ENCODE peak calls at places on chromosomes 12 and 14, in ten cellular contexts. I, J, U, A, K, Z, P, V, L and H are unnamed samples.

GRCh38 chr14:102360388-102360787 is 2.3 kb downstream of the CINP start:
- DNase-seq in I (no peak), U (no peak), J (no peak), P (no peak), K (no peak), V (no peak), A (no peak), L (no peak), Z (no peak), H (no peak)

GRCh38 chr14:61511558-61511924 is 183.8 kb upstream of the HIF1A start:
- DNase-seq in V (no peak), J (no peak), P (no peak), K (no peak), I (no peak), A (no peak), L (no peak), U (no peak), Z (no peak), H (no peak)

GRCh38 chr12:89783321-89784060 is 74.9 kb upstream of the ATP2B1 start:
- DNase-seq in I (peak; percentile 90), Z (no peak), V (no peak), U (no peak), K (no peak), L (peak; percentile 67), P (peak; percentile 34), J (no peak), A (no peak), H (no peak)

GRCh38 chr12:100715976-100716657 is 78.5 kb upstream of the ANO4 start:
- DNase-seq in K (no peak), V (no peak), I (no peak), P (no peak), J (no peak), Z (peak; percentile 67), L (no peak), A (no peak), U (peak; percentile 23), H (no peak)

GRCh38 chr12:75709474-75709873 is 198.1 kb upstream of the KRR1 start:
- DNase-seq in K (no peak), U (no peak), A (no peak), V (no peak), L (no peak), P (no peak), Z (no peak), I (no peak), J (no peak), H (no peak)

GRCh38 chr14:77838756-77839565 is 39.1 kb downstream of the ADCK1 start:
- DNase-seq in Z (no peak), A (no peak), V (no peak), U (no peak), J (no peak), L (no peak), K (no peak), P (no peak), I (no peak), H (no peak)

GRCh38 chr12:76586764-76587395 is 27.3 kb upstream of the OSBPL8 start:
- DNase-seq in V (no peak), U (peak; percentile 23), P (no peak), J (peak; percentile 28), K (peak; percentile 2), L (peak; percentile 67), A (peak; percentile 56), I (peak; percentile 38), Z (no peak), H (peak; percentile 35)

GRCh38 chr12:57430117-57430930 is 519 bp downstream of the R3HDM2 start:
- DNase-seq in V (no peak), J (no peak), U (no peak), I (peak; percentile 80), Z (peak; percentile 97), L (peak; percentile 34), K (peak; percentile 4), P (peak; percentile 62), A (peak; percentile 66), H (no peak)

GRCh38 chr14:81625343-81625742 is 91.7 kb upstream of the SEL1L start:
- DNase-seq in L (no peak), I (peak; percentile 67), A (peak; percentile 34), P (no peak), U (peak; percentile 57), J (peak; percentile 28), Z (peak; percentile 36), K (no peak), V (no peak), H (no peak)

GRCh38 chr14:56196274-56196673 is 78.1 kb downstream of the PELI2 start:
- DNase-seq in J (no peak), I (no peak), Z (no peak), L (peak; percentile 74), V (no peak), K (no peak), U (no peak), A (peak; percentile 21), P (no peak), H (no peak)

GRCh38 chr12:21239866-21240265 is 94.9 kb downstream of the SLCO1A2 start:
- DNase-seq in L (no peak), V (no peak), I (no peak), A (no peak), J (no peak), P (no peak), U (no peak), K (no peak), Z (no peak), H (no peak)

GRCh38 chr12:31029916-31030562 is 43.6 kb upstream of the DDX11 start:
- DNase-seq in I (peak; percentile 64), J (no peak), K (no peak), P (peak; percentile 80), V (no peak), A (peak; percentile 39), U (no peak), L (no peak), Z (no peak), H (no peak)

GRCh38 chr14:54815016-54815415 is 87.6 kb downstream of the GCH1 start:
- DNase-seq in J (no peak), L (peak; percentile 20), U (no peak), Z (no peak), I (no peak), V (no peak), A (no peak), P (no peak), K (no peak), H (no peak)

GRCh38 chr12:118746176-118746575 is 235.2 kb upstream of the SRRM4 start:
- DNase-seq in J (no peak), I (no peak), L (no peak), A (peak; percentile 26), Z (no peak), V (no peak), P (no peak), U (no peak), K (no peak), H (no peak)

GRCh38 chr12:71018682-71019081 is 98.1 kb upstream of the PTPRR start:
- DNase-seq in L (no peak), V (no peak), I (no peak), K (no peak), U (no peak), J (no peak), P (no peak), A (no peak), Z (no peak), H (no peak)

GRCh38 chr12:132700212-132700913 is 10.3 kb upstream of the PGAM5 start:
- DNase-seq in P (no peak), L (peak; percentile 35), J (peak; percentile 45), K (no peak), A (no peak), I (no peak), Z (no peak), V (no peak), U (no peak), H (no peak)

GRCh38 chr12:132698336-132698735 is 10.9 kb downstream of the PXMP2 start:
- DNase-seq in V (no peak), I (no peak), Z (no peak), P (no peak), J (no peak), K (no peak), A (no peak), L (no peak), U (no peak), H (no peak)

GRCh38 chr12:132690112-132690511 is 2.7 kb downstream of the PXMP2 start:
- DNase-seq in K (no peak), V (no peak), A (no peak), U (no peak), I (no peak), P (no peak), Z (no peak), J (no peak), L (no peak), H (no peak)

GRCh38 chr12:132695431-132695830 is 8.0 kb downstream of the PXMP2 start:
- DNase-seq in A (no peak), I (no peak), K (no peak), Z (no peak), U (no peak), V (no peak), P (peak; percentile 83), L (no peak), J (no peak), H (no peak)
- H3K36me3 ChIP-seq in A (no peaks in the 10 kb centered on the region), I (no peaks in the 10 kb centered on the region), K (no peaks in the 10 kb centered on the region), Z (peaks cover 2% of the 10 kb centered on the region), U (no peaks in the 10 kb centered on the region), V (peaks cover 58% of the 10 kb centered on the region), P (peaks cover 25% of the 10 kb centered on the region), L (peaks cover 24% of the 10 kb centered on the region), J (peaks cover 7% of the 10 kb centered on the region), H (no peaks in the 10 kb centered on the region)

GRCh38 chr12:7933255-7933726 is 2.7 kb downstream of the SLC2A3 start:
- DNase-seq in J (peak; percentile 93), K (peak; percentile 69), Z (peak; percentile 85), I (peak; percentile 86), P (peak; percentile 75), L (peak; percentile 96), U (peak; percentile 91), V (no peak), A (peak; percentile 91), H (peak; percentile 64)
- H3K36me3 ChIP-seq in J (peaks cover 7% of the 10 kb centered on the region), K (peaks cover 46% of the 10 kb centered on the region), Z (peaks cover 44% of the 10 kb centered on the region), I (peaks cover 49% of the 10 kb centered on the region), P (peaks cover 43% of the 10 kb centered on the region), L (peaks cover 41% of the 10 kb centered on the region), U (peaks cover 19% of the 10 kb centered on the region), V (peaks cover 47% of the 10 kb centered on the region), A (no peaks in the 10 kb centered on the region), H (no peaks in the 10 kb centered on the region)

GRCh38 chr12:56208014-56208413 is 13.7 kb downstream of the RNF41 start:
- DNase-seq in L (no peak), I (no peak), U (no peak), A (no peak), J (no peak), Z (no peak), K (no peak), V (no peak), P (no peak), H (no peak)
- H3K36me3 ChIP-seq in L (peaks cover 56% of the 10 kb centered on the region), I (peaks cover 54% of the 10 kb centered on the region), U (peaks cover 4% of the 10 kb centered on the region), A (peaks cover 3% of the 10 kb centered on the region), J (peaks cover 25% of the 10 kb centered on the region), Z (peaks cover 47% of the 10 kb centered on the region), K (peaks cover 54% of the 10 kb centered on the region), V (peaks cover 92% of the 10 kb centered on the region), P (peaks cover 87% of the 10 kb centered on the region), H (no peaks in the 10 kb centered on the region)

GRCh38 chr12:15621140-15621539 is 168.0 kb downstream of the EPS8 start:
- DNase-seq in I (no peak), A (no peak), V (no peak), K (no peak), L (no peak), U (no peak), J (no peak), Z (no peak), P (no peak), H (no peak)
- H3K36me3 ChIP-seq in I (no peaks in the 10 kb centered on the region), A (no peaks in the 10 kb centered on the region), V (peaks cover 56% of the 10 kb centered on the region), K (no peaks in the 10 kb centered on the region), L (peaks cover 4% of the 10 kb centered on the region), U (no peaks in the 10 kb centered on the region), J (peaks cover 4% of the 10 kb centered on the region), Z (no peaks in the 10 kb centered on the region), P (peaks cover 53% of the 10 kb centered on the region), H (no peaks in the 10 kb centered on the region)